ENCODE peak calls at places on chromosomes 11 and 22, in six cellular contexts. E is cardiac muscle cell, Y is fibroblast of the conjunctiva, G is SJSA1, M is NCI-H2227 treated with DMSO at 0.1 percent for 48 hours, C is lower leg skin. N is an unnamed sample.

GRCh38 chr11:110076388-110076965 is 16.7 kb upstream of the ZC3H12C start:
- DNase-seq in E (no peak), Y (no peak), G (no peak), M (no peak), C (no peak), N (no peak)

GRCh38 chr11:5930614-5931013 is 11.4 kb upstream of the OR56A3 start:
- DNase-seq in E (no peak), Y (no peak), G (no peak), M (no peak), C (no peak), N (no peak)

GRCh38 chr11:44033411-44033850 is 14.3 kb upstream of the ACCSL start:
- DNase-seq in E (no peak), Y (no peak), G (no peak), M (no peak), C (no peak), N (no peak)

GRCh38 chr22:20422271-20422958 is 15.2 kb downstream of the SCARF2 start:
- DNase-seq in E (no peak), Y (peak; percentile 26), G (peak; percentile 78), M (no peak), C (no peak), N (no peak)

GRCh38 chr22:31098633-31099110 is 8.7 kb downstream of the SELENOM start:
- DNase-seq in E (peak; percentile 70), Y (no peak), G (no peak), M (no peak), C (no peak), N (no peak)

GRCh38 chr11:70135142-70136132 is 57.3 kb downstream of the ANO1 start:
- DNase-seq in E (peak; percentile 37), Y (no peak), G (no peak), M (no peak), C (no peak), N (no peak)

GRCh38 chr11:33910960-33911339 is 19.1 kb upstream of the LMO2 start:
- DNase-seq in E (no peak), Y (no peak), G (no peak), M (no peak), C (no peak), N (no peak)

GRCh38 chr11:36464720-36465119 is 45.4 kb downstream of the TRAF6 start:
- DNase-seq in E (no peak), Y (no peak), G (no peak), M (no peak), C (no peak), N (no peak)

GRCh38 chr11:95576149-95576851 is 213.3 kb downstream of the FAM76B start:
- DNase-seq in E (no peak), Y (no peak), G (no peak), M (no peak), C (no peak), N (no peak)

GRCh38 chr22:28155808-28156207 is 236.8 kb upstream of the PITPNB start:
- DNase-seq in E (no peak), Y (no peak), G (no peak), M (no peak), C (no peak), N (no peak)

GRCh38 chr22:26679003-26679629 is 21.7 kb downstream of the MIAT start:
- DNase-seq in E (peak; percentile 80), Y (peak; percentile 59), G (peak; percentile 80), M (peak; percentile 34), C (peak; percentile 63), N (peak; percentile 87)

GRCh38 chr11:70556884-70557741 is 158.8 kb downstream of the CTTN start:
- DNase-seq in E (no peak), Y (no peak), G (peak; percentile 86), M (no peak), C (no peak), N (no peak)

GRCh38 chr11:134004406-134005197 is 47.8 kb upstream of the IGSF9B start:
- DNase-seq in E (no peak), Y (no peak), G (no peak), M (no peak), C (no peak), N (no peak)

GRCh38 chr11:66002648-66003225 is 434 bp downstream of the BANF1 start:
- DNase-seq in E (peak; percentile 57), Y (peak; percentile 16), G (no peak), M (peak; percentile 69), C (no peak), N (no peak)

GRCh38 chr22:27252282-27253049 is 549.1 kb downstream of the MN1 start:
- DNase-seq in E (no peak), Y (peak; percentile 84), G (no peak), M (no peak), C (peak; percentile 46), N (no peak)

GRCh38 chr11:975824-976223 is 50.2 kb downstream of the AP2A2 start:
- DNase-seq in E (peak; percentile 67), Y (peak; percentile 24), G (no peak), M (no peak), C (no peak), N (peak; percentile 24)

GRCh38 chr11:8941341-8942103 is 1.3 kb downstream of the ASCL3 start:
- DNase-seq in E (no peak), Y (no peak), G (no peak), M (peak; percentile 21), C (no peak), N (no peak)